ENCODE peak calls at places on chromosomes 13 and 19, in four cellular contexts. P, A, H and Z are unnamed samples.

GRCh38 chr19:28619842-28620429 is 593.0 kb downstream of the UQCRFS1 start:
- DNase-seq in P (no peak), H (no peak), A (no peak), Z (no peak)

GRCh38 chr19:38492147-38492813 is 58.8 kb downstream of the RYR1 start:
- DNase-seq in A (no peak), P (no peak), H (no peak), Z (no peak)

GRCh38 chr13:99315186-99315585 is 8.0 kb upstream of the GPR183 start:
- DNase-seq in H (no peak), P (no peak), A (no peak), Z (no peak)

GRCh38 chr13:84279166-84279565 is 396.9 kb upstream of the SLITRK1 start:
- DNase-seq in A (no peak), P (no peak), H (no peak), Z (no peak)

GRCh38 chr13:112233256-112233655 is 142.9 kb upstream of the SPACA7 start:
- DNase-seq in A (no peak), P (no peak), H (no peak), Z (no peak)

GRCh38 chr19:3830841-3831589 is 37.8 kb downstream of the ZFR2 start:
- DNase-seq in H (no peak), P (no peak), A (no peak), Z (no peak)

GRCh38 chr13:104900186-104900817 is 1635.2 kb downstream of the EFNB2 start:
- DNase-seq in P (no peak), H (no peak), A (no peak), Z (no peak)

GRCh38 chr13:24208314-24208713 is 47.8 kb downstream of the SPATA13 start:
- DNase-seq in P (peak; percentile 80), A (no peak), H (no peak), Z (no peak)

GRCh38 chr13:20426766-20427448 is 98.8 kb downstream of the CRYL1 start:
- DNase-seq in A (no peak), P (no peak), H (no peak), Z (no peak)

GRCh38 chr13:43725460-43725859 is 61.3 kb downstream of the ENOX1 start:
- DNase-seq in A (no peak), P (peak; percentile 10), H (no peak), Z (no peak)

GRCh38 chr13:95256086-95256485 is 45.2 kb downstream of the ABCC4 start:
- DNase-seq in H (no peak), A (no peak), P (peak; percentile 90), Z (no peak)

GRCh38 chr13:65943711-65944110 is 1286.4 kb downstream of the PCDH9 start:
- DNase-seq in A (no peak), H (no peak), P (no peak), Z (no peak)

GRCh38 chr13:112744306-112745021 is 54.6 kb downstream of the ATP11A start:
- DNase-seq in A (no peak), H (no peak), P (peak; percentile 16), Z (no peak)

GRCh38 chr13:59483441-59484116 is 680.1 kb downstream of the DIAPH3 start:
- DNase-seq in P (no peak), H (no peak), A (no peak), Z (no peak)

GRCh38 chr19:2097330-2098327 is 914 bp downstream of the IZUMO4 start:
- DNase-seq in A (no peak), H (peak; percentile 60), P (no peak), Z (no peak)

GRCh38 chr19:57978586-57979289 is 4.4 kb upstream of the C19orf18 start:
- DNase-seq in H (no peak), P (no peak), A (no peak), Z (no peak)

GRCh38 chr13:110347088-110347487 is 40.0 kb downstream of the COL4A2 start:
- DNase-seq in A (no peak), H (no peak), P (no peak), Z (no peak)

GRCh38 chr13:50334092-50334778 is 319.0 kb downstream of the KCNRG start:
- DNase-seq in P (no peak), H (no peak), A (no peak), Z (no peak)

GRCh38 chr13:110407531-110407930 is 100.4 kb downstream of the COL4A2 start:
- DNase-seq in P (no peak), H (no peak), A (no peak), Z (peak; percentile 14)

GRCh38 chr13:83752141-83752540 is 130.1 kb downstream of the SLITRK1 start:
- DNase-seq in H (no peak), A (no peak), P (no peak), Z (no peak)

GRCh38 chr19:37817180-37817911 is 38.0 kb upstream of the ZNF573 start:
- DNase-seq in A (peak; percentile 72), P (peak; percentile 35), H (no peak), Z (peak; percentile 53)